ENCODE peak calls at places on chromosomes 13 and 19, in ten cellular contexts. L, Q, X, Z, N, P, K, S, A and V are unnamed samples.

GRCh38 chr13:76991432-76991795 is 467 bp upstream of the CLN5 start:
- DNase-seq in X (peak), S (peak), L (no peak), A (no peak), K (no peak), N (peak), Q (no peak), Z (no peak), P (peak), V (no peak)

GRCh38 chr19:16943942-16944625 is 55.3 kb downstream of the F2RL3 start:
- DNase-seq in P (no peak), N (no peak), S (peak), A (no peak), Q (no peak), Z (no peak), X (no peak), K (no peak), L (no peak), V (no peak)

GRCh38 chr19:970695-971094 is 13.4 kb upstream of the WDR18 start:
- DNase-seq in N (no peak), L (no peak), S (no peak), K (no peak), X (no peak), Z (no peak), A (peak), P (no peak), Q (peak), V (no peak)

GRCh38 chr13:27203186-27203585 is 31.6 kb upstream of the USP12 start:
- DNase-seq in N (no peak), Q (no peak), L (no peak), K (no peak), S (no peak), A (no peak), Z (no peak), X (no peak), P (no peak), V (no peak)

GRCh38 chr19:3710265-3710812 is 2.2 kb downstream of the TJP3 start:
- DNase-seq in N (no peak), Z (no peak), S (peak), P (peak), Q (no peak), L (no peak), K (no peak), A (no peak), X (no peak), V (no peak)

GRCh38 chr13:46341112-46341711 is 45.8 kb downstream of the RUBCNL start:
- DNase-seq in A (no peak), P (no peak), S (no peak), K (peak), N (no peak), Q (no peak), X (peak), Z (peak), L (no peak), V (peak)

GRCh38 chr13:100534147-100534818 is 54.3 kb downstream of the GGACT start:
- DNase-seq in S (no peak), Q (no peak), N (no peak), Z (no peak), K (no peak), A (no peak), X (no peak), P (no peak), L (no peak), V (no peak)

GRCh38 chr19:50215820-50216219 is 12.4 kb downstream of the MYH14 start:
- DNase-seq in L (no peak), K (no peak), Z (no peak), N (no peak), Q (no peak), P (no peak), A (no peak), X (no peak), S (no peak), V (no peak)

GRCh38 chr19:19335408-19336158 is 15.0 kb downstream of the MAU2 start:
- DNase-seq in P (no peak), L (no peak), K (no peak), N (no peak), X (no peak), A (no peak), Q (no peak), Z (no peak), S (no peak), V (no peak)

GRCh38 chr13:27371932-27372331 is 52.5 kb upstream of the GTF3A start:
- DNase-seq in S (no peak), X (no peak), P (no peak), Q (no peak), L (no peak), Z (no peak), N (no peak), K (no peak), A (no peak), V (no peak)

GRCh38 chr13:76425930-76426329 is 460.3 kb downstream of the KCTD12 start:
- DNase-seq in X (no peak), Q (no peak), S (no peak), K (peak), Z (peak), P (no peak), L (peak), A (peak), N (no peak), V (no peak)

GRCh38 chr13:81745391-81745790 is 1404.5 kb upstream of the SPRY2 start:
- DNase-seq in X (no peak), P (no peak), N (no peak), Q (no peak), S (no peak), L (peak), Z (no peak), A (peak), K (no peak), V (no peak)

GRCh38 chr19:18419699-18420460 is 682 bp downstream of the SSBP4 start:
- DNase-seq in N (no peak), X (peak), L (no peak), Q (peak), K (no peak), Z (no peak), S (no peak), P (peak), A (no peak), V (no peak)

GRCh38 chr19:33075519-33075918 is 5.5 kb upstream of the GPATCH1 start:
- DNase-seq in P (no peak), Z (no peak), S (no peak), L (no peak), X (no peak), A (no peak), Q (no peak), K (no peak), N (no peak), V (no peak)

GRCh38 chr19:33067121-33067520 is 2.4 kb upstream of the RHPN2 start:
- DNase-seq in Q (no peak), X (no peak), A (no peak), S (no peak), K (no peak), Z (no peak), P (no peak), N (no peak), L (no peak), V (no peak)

GRCh38 chr19:33066543-33066942 is 1.9 kb upstream of the RHPN2 start:
- DNase-seq in A (no peak), X (no peak), Z (no peak), P (no peak), N (no peak), L (no peak), S (no peak), Q (no peak), K (no peak), V (no peak)

GRCh38 chr19:33071887-33072286 is 7.2 kb upstream of the RHPN2 start:
- DNase-seq in K (no peak), X (no peak), S (no peak), Q (no peak), N (no peak), L (no peak), A (no peak), Z (no peak), P (peak), V (no peak)
- TF ChIP-seq CTCF in K (no peak), X (no peak), S (no peak), Q (no peak), N (no peak), L (no peak), A (no peak), Z (no peak), P (no peak), V (no peak)

GRCh38 chr19:7272856-7273578 is 21.2 kb downstream of the INSR start:
- DNase-seq in K (no peak), A (no peak), Q (no peak), X (peak), N (no peak), L (no peak), Z (no peak), S (no peak), P (no peak), V (peak)
- H3K4me3 ChIP-seq in K (no peak), A (no peak), Q (no peak), X (peak), N (no peak), L (no peak), Z (no peak), S (no peak), P (no peak), V (peak)

GRCh38 chr19:37466798-37467607 is at the start of gene ZNF569:
- DNase-seq in K (peak), L (peak), Z (peak), Q (peak), S (peak), X (peak), N (peak), A (peak), P (peak), V (peak)
- TF ChIP-seq CTCF in K (no peak), L (no peak), Z (no peak), Q (no peak), S (no peak), X (no peak), N (no peak), A (no peak), P (no peak), V (peak)

GRCh38 chr13:48302920-48303330 is 626 bp upstream of the RB1 start:
- DNase-seq in L (no peak), Z (peak), Q (no peak), A (no peak), K (no peak), X (no peak), S (no peak), P (no peak), N (no peak), V (no peak)
- H3K4me3 ChIP-seq in L (peak), Z (peak), Q (peak), A (no peak), K (peak), X (peak), S (peak), P (peak), N (peak), V (peak)

GRCh38 chr13:48873598-48873997 is 102.1 kb upstream of the FNDC3A start:
- DNase-seq in Z (no peak), K (no peak), A (peak), Q (peak), X (no peak), P (no peak), N (no peak), S (no peak), L (no peak), V (no peak)
- TF ChIP-seq CTCF in Z (no peak), K (peak), A (no peak), Q (peak), X (no peak), P (no peak), N (no peak), S (no peak), L (peak), V (no peak)

DNA sequence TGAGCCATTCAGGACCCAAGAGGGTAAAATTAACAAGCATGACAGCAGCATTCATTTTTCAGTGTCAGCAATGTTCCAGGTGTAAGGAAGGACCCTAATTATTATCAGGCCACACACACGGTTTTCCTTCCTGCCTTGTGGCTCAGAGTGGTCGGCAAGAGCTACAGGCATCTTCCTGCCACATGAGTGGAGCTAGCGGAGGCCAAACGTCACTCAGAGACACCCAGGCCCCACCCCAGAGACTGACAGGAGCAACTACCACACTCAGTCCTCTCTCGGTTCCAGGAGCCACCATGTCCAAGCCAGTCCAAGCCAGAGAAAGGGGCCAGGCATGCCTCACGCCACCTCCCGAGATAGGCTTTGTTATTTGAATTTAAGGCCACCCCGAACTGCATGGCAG is 394.9 kb downstream of the FOXO1 start:
- DNase-seq in Z (no peak), Q (no peak), X (peak), A (no peak), P (peak), N (no peak), K (no peak), S (no peak), L (no peak), V (no peak)
- H3K4me3 ChIP-seq in Z (no peak), Q (no peak), X (no peak), A (no peak), P (no peak), N (peak), K (no peak), S (no peak), L (no peak), V (no peak)

DNA sequence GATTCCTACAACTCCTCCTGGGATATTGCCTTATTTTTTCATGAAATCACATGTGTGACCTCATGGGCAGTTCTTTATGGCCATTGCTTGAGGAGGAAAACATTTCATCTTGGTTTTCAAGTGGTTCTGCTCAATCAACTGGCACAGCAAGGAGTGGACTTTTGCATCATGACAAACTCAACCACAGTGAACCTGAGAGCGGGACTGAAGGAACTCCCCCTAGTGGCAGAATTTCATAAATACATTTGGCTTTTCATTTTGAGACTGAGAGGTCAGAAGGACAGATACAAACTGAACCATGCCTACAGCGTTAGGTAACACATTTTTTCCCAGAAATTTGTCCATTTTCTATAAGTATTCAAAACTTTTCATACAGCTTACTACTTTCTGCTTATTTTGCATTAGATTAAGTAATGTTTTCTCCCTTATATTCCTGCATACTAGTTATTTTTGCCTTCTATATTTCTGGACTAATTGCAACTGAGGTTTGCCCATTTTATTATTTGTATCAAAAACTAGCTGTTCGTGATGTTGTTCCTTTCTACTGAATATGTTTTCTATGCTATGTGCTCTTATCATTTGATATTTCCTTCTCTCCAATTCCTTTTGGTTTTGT is 13.4 kb upstream of the SIGLEC12 start:
- DNase-seq in L (peak), Q (no peak), X (peak), S (no peak), N (no peak), K (peak), A (no peak), P (no peak), Z (peak), V (peak)
- TF ChIP-seq CTCF in L (peak), Q (peak), X (peak), S (peak), N (peak), K (peak), A (peak), P (peak), Z (peak), V (peak)

DNA sequence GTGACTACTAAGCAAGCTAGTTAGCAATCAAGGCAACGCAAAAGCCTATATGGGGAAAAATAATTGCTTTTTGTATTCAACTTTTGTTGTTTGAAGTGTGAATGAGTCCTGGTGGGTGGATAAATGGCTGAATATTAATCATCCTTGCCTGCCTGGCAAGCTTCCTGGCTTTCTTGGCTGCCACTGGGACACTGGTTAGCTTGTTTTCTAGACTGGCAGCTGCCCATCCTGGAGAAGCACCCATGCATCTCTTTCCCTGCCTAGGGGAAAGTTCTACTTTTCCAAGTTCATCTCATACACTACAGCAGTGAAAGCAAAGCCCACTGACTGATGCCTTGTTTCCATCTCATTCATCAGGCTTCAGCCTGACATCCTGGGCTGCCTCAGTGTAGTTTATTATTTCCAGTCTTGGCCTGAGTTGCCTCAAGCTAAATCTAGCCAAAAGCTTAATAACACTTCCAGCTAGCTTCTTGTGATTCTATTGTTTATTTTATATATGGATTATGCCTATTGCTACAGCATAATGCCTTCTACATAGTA is 244.8 kb downstream of the PCDH20 start:
- DNase-seq in P (no peak), A (no peak), X (no peak), N (no peak), Z (no peak), S (no peak), Q (no peak), K (no peak), L (no peak), V (no peak)
- H3K4me3 ChIP-seq in P (no peak), A (no peak), X (no peak), N (no peak), Z (no peak), S (no peak), Q (no peak), K (no peak), L (no peak), V (no peak)

GRCh38 chr13:54489359-54489758 is 1460.7 kb downstream of the OLFM4 start:
- DNase-seq in L (no peak), Q (no peak), N (no peak), X (no peak), P (no peak), K (no peak), S (no peak), A (no peak), Z (no peak), V (no peak)
- TF ChIP-seq CTCF in L (no peak), Q (no peak), N (no peak), X (no peak), P (no peak), K (no peak), S (no peak), A (no peak), Z (no peak), V (no peak)

GRCh38 chr13:85313761-85314503 is 485.3 kb downstream of the SLITRK6 start:
- DNase-seq in P (no peak), N (no peak), S (no peak), X (no peak), L (peak), Z (peak), Q (peak), K (no peak), A (no peak), V (no peak)
- H3K4me3 ChIP-seq in P (no peak), N (no peak), S (no peak), X (no peak), L (no peak), Z (no peak), Q (no peak), K (no peak), A (no peak), V (no peak)